ENCODE peak calls at places on chromosome 21, in five cellular contexts. G is ovary, B is MG63, T is uterus, L is adipocyte. C is an unnamed sample.

GRCh38 chr21:25240974-25241373 is 366.3 kb downstream of the MRPL39 start:
- DNase-seq in G (no peak), B (no peak), T (no peak), L (no peak), C (no peak)

GRCh38 chr21:42165901-42166300 is 53.0 kb upstream of the ABCG1 start:
- DNase-seq in G (no peak), B (no peak), T (no peak), L (no peak), C (no peak)

GRCh38 chr21:10521091-10521598 is at the start of gene TPTE:
- DNase-seq in G (no peak), B (no peak), T (no peak), L (no peak), C (no peak)

GRCh38 chr21:42311816-42312625 is 3.2 kb downstream of the TFF3 start:
- DNase-seq in G (no peak), B (no peak), T (no peak), L (no peak), C (no peak)

GRCh38 chr21:43331962-43332458 is 94.9 kb downstream of the SIK1 start:
- DNase-seq in G (peak; percentile 78), B (peak; percentile 35), T (no peak), L (peak; percentile 45), C (no peak)

GRCh38 chr21:42513985-42514882 is 582 bp downstream of the SLC37A1 start:
- DNase-seq in G (no peak), B (peak; percentile 54), T (peak; percentile 36), L (peak; percentile 31), C (peak; percentile 38)

GRCh38 chr21:36211660-36212512 is 55.3 kb downstream of the DOP1B start:
- DNase-seq in G (no peak), B (no peak), T (no peak), L (peak; percentile 65), C (no peak)

GRCh38 chr21:35904995-35905972 is 155.0 kb downstream of the SETD4 start:
- DNase-seq in G (no peak), B (peak; percentile 84), T (peak; percentile 43), L (no peak), C (no peak)

GRCh38 chr21:25422610-25423608 is 184.4 kb downstream of the MRPL39 start:
- DNase-seq in G (no peak), B (no peak), T (no peak), L (no peak), C (no peak)

GRCh38 chr21:16588433-16588860 is 858.7 kb downstream of the USP25 start:
- DNase-seq in G (peak; percentile 76), B (peak; percentile 91), T (peak; percentile 74), L (peak; percentile 91), C (no peak)

GRCh38 chr21:29538115-29538514 is 239.4 kb downstream of the BACH1 start:
- DNase-seq in G (no peak), B (no peak), T (no peak), L (peak; percentile 64), C (no peak)

DNA sequence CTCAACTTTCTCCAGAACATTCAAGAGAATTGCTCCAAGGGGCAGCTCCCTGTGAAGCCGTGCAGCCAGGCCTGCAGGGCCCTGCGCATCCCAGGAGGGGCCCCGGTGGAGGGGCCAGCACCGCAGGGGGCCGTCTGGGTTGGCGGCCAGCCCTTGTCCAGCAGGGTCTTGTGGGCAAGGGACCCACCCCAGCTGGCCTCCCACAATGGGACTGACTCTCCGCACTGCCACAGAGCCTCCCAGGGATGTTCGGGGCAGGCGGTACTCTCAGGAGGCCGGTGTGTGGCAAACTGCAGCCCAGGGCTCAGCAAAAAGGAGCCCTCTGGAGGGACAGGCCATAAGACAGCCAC is 68.2 kb upstream of the COL6A1 start:
- DNase-seq in G (no peak), B (no peak), T (no peak), L (no peak), C (no peak)
- H3K9me3 ChIP-seq in G (no peaks in the 10 kb centered on the region), B (no peaks in the 10 kb centered on the region), T (no peaks in the 10 kb centered on the region), L (no peaks in the 10 kb centered on the region), C (no peaks in the 10 kb centered on the region)

GRCh38 chr21:26843912-26844257 is 1.3 kb downstream of the ADAMTS1 start:
- DNase-seq in G (no peak), B (no peak), T (peak; percentile 31), L (peak; percentile 53), C (no peak)

GRCh38 chr21:26842976-26843911 is 2.0 kb downstream of the ADAMTS1 start:
- DNase-seq in G (peak; percentile 92), B (peak; percentile 97), T (peak; percentile 95), L (peak; percentile 98), C (peak; percentile 18)

GRCh38 chr21:26840912-26841311 is 4.3 kb downstream of the ADAMTS1 start:
- DNase-seq in G (peak; percentile 37), B (peak; percentile 91), T (peak; percentile 69), L (peak; percentile 67), C (no peak)

GRCh38 chr21:26840206-26840605 is 5.0 kb downstream of the ADAMTS1 start:
- DNase-seq in G (no peak), B (no peak), T (no peak), L (no peak), C (no peak)

GRCh38 chr21:26842300-26842699 is 2.9 kb downstream of the ADAMTS1 start:
- DNase-seq in G (no peak), B (peak; percentile 54), T (no peak), L (peak; percentile 10), C (no peak)
- H3K4me3 ChIP-seq in G (peak overlapping the region; percentile 87), B (peak overlapping the region; percentile 67), T (peak overlapping the region; percentile 89), L (peak overlapping the region; percentile 95), C (no peak overlapping the region)

DNA sequence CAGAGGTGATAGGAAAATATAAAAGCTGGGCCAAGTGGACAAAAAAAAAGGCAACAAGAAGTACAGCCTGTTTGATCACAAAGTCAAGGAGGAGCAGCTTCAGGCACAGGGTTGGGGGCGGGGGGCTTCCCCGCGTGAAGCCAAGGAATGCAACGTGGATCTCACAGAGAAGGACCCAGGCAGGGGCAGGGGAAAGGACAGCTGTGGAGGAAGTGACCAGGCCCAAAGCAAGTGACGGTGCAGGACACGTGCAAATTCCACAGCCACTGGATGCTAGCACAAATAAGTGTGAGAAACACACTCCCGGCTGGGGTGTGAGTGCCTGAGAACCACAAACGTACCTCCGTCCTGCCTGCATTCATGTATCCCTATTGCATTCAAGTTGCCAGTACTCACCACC is 77.7 kb upstream of the DSCAM start:
- DNase-seq in G (no peak), B (no peak), T (no peak), L (no peak), C (no peak)
- H3K27me3 ChIP-seq in G (no peaks in the 10 kb centered on the region), B (no peaks in the 10 kb centered on the region), T (no peaks in the 10 kb centered on the region), L (no peaks in the 10 kb centered on the region), C (no peaks in the 10 kb centered on the region)

GRCh38 chr21:44407493-44407892 is 47.8 kb upstream of the LRRC3 start:
- DNase-seq in G (no peak), B (no peak), T (no peak), L (no peak), C (peak; percentile 26)

GRCh38 chr21:44406953-44407352 is 48.4 kb upstream of the LRRC3 start:
- DNase-seq in G (no peak), B (no peak), T (no peak), L (no peak), C (no peak)

GRCh38 chr21:44403106-44404020 is 49.9 kb downstream of the TRPM2 start:
- DNase-seq in G (no peak), B (no peak), T (no peak), L (no peak), C (no peak)

GRCh38 chr21:44405948-44406872 is 49.1 kb upstream of the LRRC3 start:
- DNase-seq in G (no peak), B (peak; percentile 68), T (no peak), L (no peak), C (no peak)

DNA sequence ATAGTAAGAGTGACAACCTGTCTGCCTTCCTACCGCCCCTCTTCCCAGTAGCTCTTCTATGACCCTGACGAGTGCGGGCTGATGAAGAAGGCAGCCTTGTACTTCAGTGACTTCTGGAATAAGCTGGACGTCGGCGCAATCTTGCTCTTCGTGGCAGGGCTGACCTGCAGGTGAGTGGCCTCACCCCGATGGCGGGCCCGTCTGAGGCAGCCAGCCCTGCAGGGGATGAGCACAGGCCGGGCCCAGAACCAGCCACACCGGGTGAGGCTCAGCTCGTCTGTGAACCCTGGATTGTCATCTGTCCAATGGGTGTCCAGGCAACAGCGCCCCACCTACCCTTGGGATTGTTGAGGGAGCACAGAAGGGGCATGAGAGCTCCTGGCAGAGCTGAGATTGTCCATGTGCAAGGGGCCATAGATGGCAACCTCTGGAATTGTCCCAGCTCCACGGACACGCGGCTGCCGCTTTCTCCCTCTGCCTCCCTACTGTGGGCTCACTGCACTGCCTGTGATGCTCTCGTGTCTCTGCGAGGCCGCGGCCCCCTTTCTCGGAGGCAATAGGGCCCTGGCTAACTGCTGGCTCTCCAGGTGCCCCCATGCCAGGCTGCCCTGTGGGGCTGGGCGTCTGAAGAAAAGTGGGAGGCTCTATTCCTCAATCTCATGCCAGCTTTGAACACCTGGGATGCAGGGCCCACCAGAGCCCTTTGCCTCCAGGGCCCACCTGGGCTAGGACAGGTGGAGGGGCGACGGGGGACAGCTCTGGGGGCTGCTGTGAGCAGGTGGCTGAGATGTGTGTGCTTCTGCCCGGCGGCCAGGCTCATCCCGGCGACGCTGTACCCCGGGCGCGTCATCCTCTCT is 50.0 kb upstream of the LRRC3 start:
- DNase-seq in G (no peak), B (no peak), T (no peak), L (no peak), C (no peak)
- H3K9me3 ChIP-seq in G (no peaks in the 10 kb centered on the region), B (peaks cover 4% of the 10 kb centered on the region), T (no peaks in the 10 kb centered on the region), L (no peaks in the 10 kb centered on the region), C (no peaks in the 10 kb centered on the region)

GRCh38 chr21:34552324-34553198 is 40.6 kb upstream of the KCNE1 start:
- DNase-seq in G (no peak), B (no peak), T (no peak), L (peak; percentile 73), C (no peak)
- H3K4me3 ChIP-seq in G (no peak overlapping the region), B (no peak overlapping the region), T (no peak overlapping the region), L (peak overlapping the region; percentile 73), C (no peak overlapping the region)

GRCh38 chr21:37696936-37697335 is 219.3 kb downstream of the KCNJ6 start:
- DNase-seq in G (no peak), B (no peak), T (no peak), L (no peak), C (no peak)
- H3K27me3 ChIP-seq in G (no peaks in the 10 kb centered on the region), B (no peaks in the 10 kb centered on the region), T (no peaks in the 10 kb centered on the region), L (peaks cover 20% of the 10 kb centered on the region), C (no peaks in the 10 kb centered on the region)

C was measured in CD8-positive, alpha-beta memory T cell.